ENCODE peak calls at places on chromosomes 1 and 21, in six cellular contexts. R is H1, Z is mesenchymal stem cell, S is IMR-90, P is neuronal stem cell, L is H9. C is an unnamed sample.

GRCh38 chr1:112061852-112062451 is 72.5 kb upstream of the KCND3 start:
- DNase-seq in L (no peak), P (no peak), S (no peak), R (no peak), Z (no peak), C (no peak)

GRCh38 chr21:45537746-45538291 is 4.4 kb downstream of the SLC19A1 start:
- DNase-seq in Z (no peak), R (peak), P (no peak), L (no peak), S (no peak), C (no peak)

GRCh38 chr1:85230305-85230977 is 29.0 kb downstream of the C1orf52 start:
- DNase-seq in L (peak), Z (no peak), S (no peak), P (no peak), R (no peak), C (peak)

GRCh38 chr1:222346955-222347354 is 200.9 kb downstream of the HHIPL2 start:
- DNase-seq in S (no peak), P (no peak), L (no peak), Z (no peak), R (no peak), C (no peak)

GRCh38 chr1:28509705-28510349 is 4.0 kb downstream of the RCC1 start:
- DNase-seq in P (no peak), Z (no peak), S (no peak), L (no peak), R (no peak), C (peak)

GRCh38 chr1:103162360-103162759 is 54.0 kb upstream of the COL11A1 start:
- DNase-seq in P (no peak), L (no peak), R (no peak), Z (no peak), S (no peak), C (no peak)

GRCh38 chr21:43812139-43812821 is 22.9 kb downstream of the RRP1 start:
- DNase-seq in L (no peak), P (no peak), S (no peak), R (no peak), Z (no peak), C (no peak)

GRCh38 chr1:212518188-212518951 is 85.7 kb downstream of the NENF start:
- DNase-seq in P (no peak), R (no peak), Z (peak), S (peak), L (no peak), C (no peak)

GRCh38 chr1:118119111-118119510 is 65.9 kb downstream of the SPAG17 start:
- DNase-seq in L (no peak), Z (no peak), P (no peak), S (no peak), R (no peak), C (no peak)

GRCh38 chr1:152917794-152918193 is 9.4 kb downstream of the IVL start:
- DNase-seq in L (no peak), R (no peak), S (peak), Z (no peak), P (no peak), C (peak)

GRCh38 chr1:207659545-207660148 is 14.7 kb downstream of the CR1L start:
- DNase-seq in P (no peak), L (no peak), S (no peak), R (no peak), Z (no peak), C (no peak)

GRCh38 chr1:107804134-107804533 is 160.8 kb downstream of the VAV3 start:
- DNase-seq in L (no peak), Z (no peak), R (no peak), S (no peak), P (no peak), C (no peak)

GRCh38 chr21:37145635-37146111 is 72.6 kb downstream of the TTC3 start:
- DNase-seq in P (no peak), S (peak), L (no peak), Z (no peak), R (no peak), C (no peak)

GRCh38 chr1:184890539-184890973 is 83.8 kb downstream of the NIBAN1 start:
- DNase-seq in R (no peak), S (peak), Z (peak), P (no peak), L (no peak), C (peak)

GRCh38 chr21:39630191-39630591 is 17.5 kb downstream of the B3GALT5 start:
- DNase-seq in S (peak), P (no peak), L (no peak), R (no peak), Z (peak), C (no peak)

GRCh38 chr1:87766737-87767136 is 438.1 kb downstream of the LMO4 start:
- DNase-seq in S (peak), P (no peak), R (no peak), L (no peak), Z (peak), C (no peak)

GRCh38 chr1:28045777-28046176 is 42.6 kb downstream of the EYA3 start:
- DNase-seq in Z (no peak), P (no peak), R (no peak), L (no peak), S (no peak), C (no peak)

GRCh38 chr1:39872698-39873097 is 10.6 kb downstream of the TRIT1 start:
- DNase-seq in P (no peak), S (no peak), R (no peak), L (no peak), Z (peak), C (no peak)

GRCh38 chr1:79198841-79199240 is 192.3 kb upstream of the ADGRL4 start:
- DNase-seq in L (no peak), R (no peak), S (peak), P (no peak), Z (peak), C (no peak)

GRCh38 chr21:19197950-19198349 is 794.4 kb upstream of the TMPRSS15 start:
- DNase-seq in R (no peak), L (no peak), P (no peak), S (no peak), Z (no peak), C (no peak)

GRCh38 chr1:180144659-180145357 is 9.9 kb upstream of the QSOX1 start:
- DNase-seq in S (no peak), P (no peak), Z (no peak), L (no peak), R (no peak), C (peak)

GRCh38 chr1:28313710-28314510 is 14.9 kb upstream of the MED18 start:
- DNase-seq in S (peak), P (no peak), L (no peak), Z (peak), R (no peak), C (peak)

GRCh38 chr1:206737729-206738222 is 32.8 kb upstream of the IL19 start:
- DNase-seq in Z (no peak), R (no peak), P (no peak), L (no peak), S (no peak), C (no peak)

GRCh38 chr21:31370893-31371652 is 27.0 kb upstream of the TIAM1 start:
- DNase-seq in R (no peak), L (no peak), P (no peak), S (peak), Z (peak), C (no peak)

GRCh38 chr1:171581766-171582165 is 40.3 kb upstream of the MYOCOS start:
- DNase-seq in Z (no peak), P (no peak), S (no peak), R (no peak), L (no peak), C (no peak)

GRCh38 chr21:38567577-38568360 is 69.5 kb upstream of the ERG start:
- DNase-seq in S (peak), R (no peak), Z (peak), P (peak), L (no peak), C (no peak)

GRCh38 chr1:59150537-59151386 is 146.1 kb upstream of the FGGY start:
- DNase-seq in S (peak), Z (peak), L (no peak), P (no peak), R (no peak), C (peak)

GRCh38 chr1:58618303-58618702 is 41.3 kb upstream of the TACSTD2 start:
- DNase-seq in P (no peak), S (peak), R (no peak), Z (peak), L (no peak), C (peak)

GRCh38 chr1:113195115-113195845 is 122.3 kb downstream of the LRIG2 start:
- DNase-seq in Z (no peak), P (no peak), L (no peak), R (no peak), S (no peak), C (no peak)

GRCh38 chr1:33176362-33176850 is 5.4 kb downstream of the TRIM62 start:
- DNase-seq in L (peak), P (no peak), S (peak), Z (peak), R (no peak), C (peak)

GRCh38 chr21:15617968-15618367 is 111.8 kb upstream of the USP25 start:
- DNase-seq in L (no peak), S (peak), R (no peak), Z (peak), P (peak), C (no peak)

GRCh38 chr1:2859219-2859880 is 57.9 kb upstream of the TTC34 start:
- DNase-seq in R (no peak), L (no peak), Z (no peak), S (no peak), P (no peak), C (no peak)

GRCh38 chr1:71365451-71365850 is 284.6 kb upstream of the ZRANB2 start:
- DNase-seq in Z (peak), L (no peak), S (peak), R (no peak), P (no peak), C (no peak)

GRCh38 chr1:22702671-22703070 is 8.0 kb upstream of the EPHB2 start:
- DNase-seq in S (peak), Z (no peak), R (no peak), P (no peak), L (no peak), C (no peak)

GRCh38 chr1:11964656-11965055 is 15.6 kb upstream of the MFN2 start:
- DNase-seq in L (no peak), R (no peak), S (no peak), P (no peak), Z (no peak), C (no peak)
- H4K91ac ChIP-seq in L (no peak), R (no peak), S (no peak), P (no peak), Z (no peak), C (no peak)

GRCh38 chr1:8159470-8160024 is 133.4 kb upstream of the ERRFI1 start:
- DNase-seq in R (no peak), P (no peak), Z (no peak), S (no peak), L (no peak), C (no peak)
- H4K91ac ChIP-seq in R (no peak), P (no peak), Z (no peak), S (no peak), L (no peak), C (no peak)

GRCh38 chr1:5586629-5587028 is 405.6 kb downstream of the NPHP4 start:
- DNase-seq in P (no peak), S (no peak), Z (no peak), L (peak), R (no peak), C (no peak)
- H4K91ac ChIP-seq in P (no peak), S (no peak), Z (no peak), L (no peak), R (no peak), C (no peak)

GRCh38 chr1:110765640-110766335 is 91.0 kb upstream of the KCNA3 start:
- DNase-seq in R (no peak), L (no peak), P (no peak), S (peak), Z (peak), C (peak)

GRCh38 chr1:110763149-110763548 is 88.4 kb upstream of the KCNA3 start:
- DNase-seq in L (no peak), R (no peak), P (no peak), Z (no peak), S (no peak), C (no peak)

GRCh38 chr1:110770832-110771231 is 96.1 kb upstream of the KCNA3 start:
- DNase-seq in R (no peak), Z (no peak), S (no peak), P (no peak), L (no peak), C (peak)

GRCh38 chr1:110768595-110768994 is 93.9 kb upstream of the KCNA3 start:
- DNase-seq in P (no peak), R (no peak), S (no peak), L (no peak), Z (no peak), C (no peak)

DNA sequence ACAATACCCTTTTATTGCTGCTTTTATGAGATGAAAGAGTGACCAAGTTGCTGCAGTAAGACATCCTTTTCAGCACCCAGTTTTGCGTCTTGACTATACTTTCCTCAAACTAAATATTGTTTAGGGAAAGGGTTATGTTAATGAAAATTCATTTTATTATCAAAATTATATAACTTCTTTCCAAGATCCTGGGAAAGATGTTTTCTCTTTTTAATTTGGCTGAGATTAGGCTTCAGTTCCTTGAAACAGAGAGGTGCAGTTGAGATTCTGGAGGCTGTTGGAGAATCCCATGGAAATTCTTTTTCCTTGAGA is 91.6 kb upstream of the KCNA3 start:
- DNase-seq in Z (no peak), L (no peak), S (no peak), P (no peak), R (no peak), C (no peak)
- H4K91ac ChIP-seq in Z (no peak), L (no peak), S (no peak), P (no peak), R (no peak), C (no peak)

DNA sequence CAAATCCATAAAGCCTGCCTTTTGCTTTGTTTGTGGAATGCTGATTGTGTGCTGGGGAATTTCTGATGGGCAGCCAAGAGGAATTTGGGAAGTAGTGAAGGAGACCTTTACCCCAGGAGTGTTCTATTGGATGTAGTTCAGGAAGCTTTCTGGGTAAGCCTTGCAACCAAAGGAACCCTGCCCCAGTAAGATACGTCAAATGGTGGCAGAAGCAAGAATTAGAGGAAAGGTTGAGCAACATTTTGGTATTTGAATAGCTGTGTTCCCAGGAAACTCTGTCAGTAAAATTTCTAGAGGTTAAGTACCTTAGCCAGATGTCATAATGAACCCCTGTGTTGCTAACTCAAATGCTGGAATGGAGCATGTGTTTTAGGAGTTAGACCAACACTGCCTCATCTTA is 6.4 kb downstream of the MGST3 start:
- DNase-seq in R (no peak), Z (peak), L (no peak), S (peak), P (no peak), C (peak)
- H4K91ac ChIP-seq in R (no peak), Z (no peak), L (no peak), S (no peak), P (no peak), C (no peak)

GRCh38 chr1:237062976-237063375 is 21.0 kb downstream of the RYR2 start:
- DNase-seq in R (no peak), L (no peak), Z (no peak), P (no peak), S (no peak), C (no peak)
- H4K91ac ChIP-seq in R (no peak), L (no peak), Z (no peak), P (no peak), S (no peak), C (no peak)

C was measured in trophoblast cell.